ENCODE peak calls at places on chromosome 3, in five cellular contexts. One of them, this sample, is unnamed. For H3K36me3, the result is how much of the 10 kb centered on the place peaks cover.

GRCh38 chr3:183839751-183840150 is 14.4 kb upstream of the MAP6D1 start:
- DNase-seq in left lung: no peak
- DNase-seq in CD8-positive, alpha-beta T cell: no peak
- DNase-seq in SK-N-MC: no peak
- DNase-seq in endothelial cell of umbilical vein: no peak
- DNase-seq in this sample: no peak

GRCh38 chr3:143099213-143099612 is 20.4 kb upstream of the CHST2 start:
- DNase-seq in left lung: no peak
- DNase-seq in CD8-positive, alpha-beta T cell: no peak
- DNase-seq in SK-N-MC: no peak
- DNase-seq in endothelial cell of umbilical vein: no peak
- DNase-seq in this sample: no peak

GRCh38 chr3:24684506-24685023 is 189.9 kb upstream of the THRB start:
- DNase-seq in left lung: no peak
- DNase-seq in CD8-positive, alpha-beta T cell: no peak
- DNase-seq in SK-N-MC: no peak
- DNase-seq in endothelial cell of umbilical vein: no peak
- DNase-seq in this sample: no peak

GRCh38 chr3:194572131-194572789 is 61.0 kb downstream of the TMEM44 start:
- DNase-seq in left lung: peak
- DNase-seq in CD8-positive, alpha-beta T cell: no peak
- DNase-seq in SK-N-MC: no peak
- DNase-seq in endothelial cell of umbilical vein: peak
- DNase-seq in this sample: peak

GRCh38 chr3:128011140-128011539 is 41.1 kb upstream of the SEC61A1 start:
- DNase-seq in left lung: peak
- DNase-seq in CD8-positive, alpha-beta T cell: no peak
- DNase-seq in SK-N-MC: no peak
- DNase-seq in endothelial cell of umbilical vein: no peak
- DNase-seq in this sample: no peak

GRCh38 chr3:23987376-23987775 is 42.3 kb downstream of the NR1D2 start:
- DNase-seq in left lung: no peak
- DNase-seq in CD8-positive, alpha-beta T cell: no peak
- DNase-seq in SK-N-MC: no peak
- DNase-seq in endothelial cell of umbilical vein: peak
- DNase-seq in this sample: no peak

GRCh38 chr3:49013738-49014660 is 4.4 kb downstream of the DALRD3 start:
- DNase-seq in left lung: no peak
- DNase-seq in CD8-positive, alpha-beta T cell: peak
- DNase-seq in SK-N-MC: no peak
- DNase-seq in endothelial cell of umbilical vein: peak
- DNase-seq in this sample: no peak

GRCh38 chr3:37668431-37668830 is 193.2 kb upstream of the CTDSPL start:
- DNase-seq in left lung: no peak
- DNase-seq in CD8-positive, alpha-beta T cell: no peak
- DNase-seq in SK-N-MC: no peak
- DNase-seq in endothelial cell of umbilical vein: no peak
- DNase-seq in this sample: peak

DNA sequence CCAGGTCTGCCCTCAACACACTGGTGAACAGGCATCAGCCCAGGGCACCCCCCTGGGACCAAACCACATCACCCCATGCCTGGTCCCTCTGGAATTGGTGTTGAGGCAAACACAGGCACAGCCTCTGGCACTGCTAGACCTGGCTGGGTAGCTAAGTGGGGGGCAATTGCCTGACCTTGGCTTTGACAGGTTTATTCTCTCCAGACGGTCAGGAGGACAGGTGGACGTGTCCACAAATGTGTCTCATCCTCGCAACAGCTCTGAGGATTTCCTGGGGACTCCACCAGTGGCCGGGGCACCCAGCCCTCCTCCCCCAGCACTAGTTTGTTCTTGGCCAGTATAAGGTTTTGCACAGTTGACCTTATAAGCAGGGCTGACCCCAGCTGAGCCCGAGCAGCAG is 31.3 kb downstream of the TKT start:
- DNase-seq in left lung: no peak
- DNase-seq in CD8-positive, alpha-beta T cell: no peak
- DNase-seq in SK-N-MC: no peak
- DNase-seq in endothelial cell of umbilical vein: no peak
- DNase-seq in this sample: no peak
- H3K27ac ChIP-seq in left lung: no peak
- H3K27ac ChIP-seq in CD8-positive, alpha-beta T cell: no peak
- H3K27ac ChIP-seq in SK-N-MC: no peak
- H3K27ac ChIP-seq in endothelial cell of umbilical vein: no peak
- H3K27ac ChIP-seq in this sample: no peak

DNA sequence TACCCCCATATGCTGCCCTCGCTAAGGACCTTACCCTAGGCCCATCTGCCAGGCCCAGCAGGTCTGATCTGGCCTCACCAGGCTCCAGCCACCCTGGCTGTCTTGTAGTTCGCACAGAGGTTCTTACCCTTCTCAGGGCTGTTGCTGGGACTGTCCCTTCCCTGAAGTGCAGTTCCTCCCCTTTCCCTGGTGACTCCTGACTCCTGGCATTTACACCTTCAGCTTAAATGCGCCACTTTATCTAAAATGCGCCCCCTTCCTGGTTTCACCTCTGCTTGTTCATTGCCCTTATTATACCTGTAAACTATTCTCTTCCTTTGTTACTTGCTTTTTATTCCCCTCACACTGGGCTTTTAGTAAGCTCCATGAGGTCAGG is 835 bp upstream of the TTLL3 start:
- DNase-seq in left lung: peak
- DNase-seq in CD8-positive, alpha-beta T cell: no peak
- DNase-seq in SK-N-MC: no peak
- DNase-seq in endothelial cell of umbilical vein: no peak
- DNase-seq in this sample: no peak
- H3K36me3 ChIP-seq in left lung: under half
- H3K36me3 ChIP-seq in CD8-positive, alpha-beta T cell: under half
- H3K36me3 ChIP-seq in SK-N-MC: under half
- H3K36me3 ChIP-seq in endothelial cell of umbilical vein: under half
- H3K36me3 ChIP-seq in this sample: under half

GRCh38 chr3:45980229-45980813 is 15.3 kb downstream of the FYCO1 start:
- DNase-seq in left lung: no peak
- DNase-seq in CD8-positive, alpha-beta T cell: no peak
- DNase-seq in SK-N-MC: no peak
- DNase-seq in endothelial cell of umbilical vein: no peak
- DNase-seq in this sample: no peak

GRCh38 chr3:45979378-45979777 is 16.2 kb downstream of the FYCO1 start:
- DNase-seq in left lung: no peak
- DNase-seq in CD8-positive, alpha-beta T cell: no peak
- DNase-seq in SK-N-MC: no peak
- DNase-seq in endothelial cell of umbilical vein: no peak
- DNase-seq in this sample: no peak

GRCh38 chr3:45981321-45982038 is 14.1 kb downstream of the FYCO1 start:
- DNase-seq in left lung: no peak
- DNase-seq in CD8-positive, alpha-beta T cell: no peak
- DNase-seq in SK-N-MC: no peak
- DNase-seq in endothelial cell of umbilical vein: no peak
- DNase-seq in this sample: no peak

GRCh38 chr3:45978348-45978747 is 17.3 kb downstream of the FYCO1 start:
- DNase-seq in left lung: peak
- DNase-seq in CD8-positive, alpha-beta T cell: peak
- DNase-seq in SK-N-MC: no peak
- DNase-seq in endothelial cell of umbilical vein: no peak
- DNase-seq in this sample: no peak

GRCh38 chr3:45980819-45981218 is 14.8 kb downstream of the FYCO1 start:
- DNase-seq in left lung: no peak
- DNase-seq in CD8-positive, alpha-beta T cell: no peak
- DNase-seq in SK-N-MC: no peak
- DNase-seq in endothelial cell of umbilical vein: no peak
- DNase-seq in this sample: no peak
- H3K27ac ChIP-seq in left lung: no peak
- H3K27ac ChIP-seq in CD8-positive, alpha-beta T cell: no peak
- H3K27ac ChIP-seq in SK-N-MC: no peak
- H3K27ac ChIP-seq in endothelial cell of umbilical vein: no peak
- H3K27ac ChIP-seq in this sample: no peak

DNA sequence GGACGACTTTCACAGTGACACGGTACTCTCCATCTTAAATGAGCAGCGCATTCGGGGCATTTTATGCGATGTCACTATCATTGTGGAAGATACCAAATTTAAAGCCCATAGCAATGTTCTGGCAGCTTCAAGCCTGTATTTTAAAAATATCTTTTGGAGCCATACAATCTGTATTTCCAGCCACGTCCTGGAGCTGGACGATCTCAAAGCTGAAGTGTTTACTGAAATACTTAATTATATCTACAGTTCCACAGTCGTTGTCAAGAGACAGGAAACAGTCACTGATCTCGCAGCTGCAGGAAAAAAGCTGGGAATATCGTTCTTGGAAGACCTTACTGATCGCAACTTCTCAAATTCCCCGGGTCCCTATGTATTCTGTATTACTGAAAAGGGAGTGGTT is 44.4 kb upstream of the RASA2 start:
- DNase-seq in left lung: no peak
- DNase-seq in CD8-positive, alpha-beta T cell: no peak
- DNase-seq in SK-N-MC: no peak
- DNase-seq in endothelial cell of umbilical vein: no peak
- DNase-seq in this sample: no peak
- H3K36me3 ChIP-seq in left lung: under half
- H3K36me3 ChIP-seq in CD8-positive, alpha-beta T cell: under half
- H3K36me3 ChIP-seq in SK-N-MC: under half
- H3K36me3 ChIP-seq in endothelial cell of umbilical vein: under half
- H3K36me3 ChIP-seq in this sample: under half

This sample was measured in thoracic aorta.